ENCODE peak calls at places on chromosomes 1 and 21, in eight cellular contexts. Q is body of pancreas, J is left lung, L is fibroblast of lung, K is GM12865, A is psoas muscle, T is cardiac muscle cell, S is heart right ventricle. C is an unnamed sample.

GRCh38 chr1:23751050-23751814 is 8.0 kb downstream of the ELOA start:
- DNase-seq in Q (peak), J (no peak), L (peak), K (peak), A (no peak), T (peak), S (no peak), C (peak)

GRCh38 chr1:231393668-231394067 is 28.4 kb downstream of the EGLN1 start:
- DNase-seq in Q (no peak), J (no peak), L (no peak), K (no peak), A (no peak), T (peak), S (no peak), C (no peak)

GRCh38 chr1:44225761-44226160 is 12.5 kb downstream of the DMAP1 start:
- DNase-seq in Q (no peak), J (no peak), L (no peak), K (no peak), A (no peak), T (no peak), S (no peak), C (no peak)

GRCh38 chr1:95850798-95851197 is 616.8 kb downstream of the RWDD3 start:
- DNase-seq in Q (no peak), J (no peak), L (no peak), K (no peak), A (no peak), T (peak), S (no peak), C (no peak)

GRCh38 chr21:16587671-16588379 is 858.0 kb downstream of the USP25 start:
- DNase-seq in Q (peak), J (no peak), L (peak), K (no peak), A (no peak), T (no peak), S (no peak), C (no peak)

GRCh38 chr1:245715970-245716369 is 561.2 kb downstream of the KIF26B start:
- DNase-seq in Q (no peak), J (no peak), L (peak), K (no peak), A (no peak), T (no peak), S (no peak), C (no peak)

GRCh38 chr1:183048087-183049085 is 25.2 kb downstream of the LAMC1 start:
- DNase-seq in Q (no peak), J (no peak), L (no peak), K (peak), A (no peak), T (no peak), S (no peak), C (no peak)

GRCh38 chr1:205435904-205436573 is 14.2 kb upstream of the LEMD1 start:
- DNase-seq in Q (no peak), J (no peak), L (no peak), K (no peak), A (no peak), T (peak), S (no peak), C (no peak)

GRCh38 chr1:95572002-95572401 is 338.0 kb downstream of the RWDD3 start:
- DNase-seq in Q (no peak), J (no peak), L (no peak), K (no peak), A (no peak), T (no peak), S (no peak), C (no peak)

GRCh38 chr1:205666372-205667166 is 13.7 kb downstream of the SLC45A3 start:
- DNase-seq in Q (no peak), J (no peak), L (no peak), K (no peak), A (no peak), T (no peak), S (no peak), C (no peak)

GRCh38 chr1:109980324-109981127 is 4.0 kb upstream of the AHCYL1 start:
- DNase-seq in Q (peak), J (no peak), L (no peak), K (peak), A (peak), T (peak), S (peak), C (no peak)

GRCh38 chr1:165144757-165145397 is 211.6 kb downstream of the LMX1A start:
- DNase-seq in Q (peak), J (peak), L (peak), K (peak), A (peak), T (peak), S (no peak), C (peak)

GRCh38 chr1:94690033-94690712 is 130.0 kb upstream of the SLC44A3 start:
- DNase-seq in Q (no peak), J (no peak), L (peak), K (no peak), A (no peak), T (no peak), S (no peak), C (no peak)

GRCh38 chr1:175338447-175339135 is 146.0 kb upstream of the KIAA0040 start:
- DNase-seq in Q (peak), J (no peak), L (no peak), K (peak), A (no peak), T (peak), S (no peak), C (peak)

GRCh38 chr1:22925111-22925510 is 47.6 kb downstream of the LACTBL1 start:
- DNase-seq in Q (no peak), J (no peak), L (no peak), K (no peak), A (peak), T (no peak), S (no peak), C (no peak)

GRCh38 chr1:248710305-248710900 is 7.8 kb upstream of the OR14I1 start:
- DNase-seq in Q (no peak), J (no peak), L (no peak), K (no peak), A (no peak), T (no peak), S (no peak), C (peak)

GRCh38 chr1:50423670-50424000 is 392 bp upstream of the DMRTA2 start:
- DNase-seq in Q (no peak), J (no peak), L (no peak), K (peak), A (no peak), T (no peak), S (no peak), C (peak)

GRCh38 chr1:153345187-153346066 is 3.2 kb downstream of the PGLYRP4 start:
- DNase-seq in Q (no peak), J (no peak), L (no peak), K (peak), A (no peak), T (no peak), S (no peak), C (peak)

GRCh38 chr1:213864007-213864406 is 123.8 kb upstream of the PROX1 start:
- DNase-seq in Q (no peak), J (no peak), L (no peak), K (no peak), A (no peak), T (no peak), S (no peak), C (no peak)

GRCh38 chr1:203528098-203528497 is 34.1 kb downstream of the OPTC start:
- DNase-seq in Q (no peak), J (no peak), L (no peak), K (no peak), A (no peak), T (no peak), S (no peak), C (no peak)

GRCh38 chr1:224454337-224455055 is 19.9 kb upstream of the WDR26 start:
- DNase-seq in Q (peak), J (no peak), L (no peak), K (no peak), A (no peak), T (no peak), S (no peak), C (no peak)

GRCh38 chr1:54403808-54404261 is 2.4 kb downstream of the SSBP3 start:
- DNase-seq in Q (no peak), J (no peak), L (peak), K (no peak), A (peak), T (no peak), S (no peak), C (peak)

GRCh38 chr1:227913969-227914791 is 33.6 kb downstream of the WNT9A start:
- DNase-seq in Q (no peak), J (no peak), L (no peak), K (no peak), A (no peak), T (no peak), S (no peak), C (no peak)

GRCh38 chr1:18166341-18166740 is 58.7 kb downstream of the IGSF21 start:
- DNase-seq in Q (no peak), J (no peak), L (no peak), K (no peak), A (no peak), T (no peak), S (peak), C (no peak)

GRCh38 chr21:27740084-27740483 is 773.2 kb upstream of the ADAMTS5 start:
- DNase-seq in Q (no peak), J (no peak), L (no peak), K (no peak), A (no peak), T (no peak), S (no peak), C (no peak)

GRCh38 chr1:188479146-188479545 is 1650.4 kb downstream of the PLA2G4A start:
- DNase-seq in Q (no peak), J (no peak), L (peak), K (no peak), A (no peak), T (no peak), S (no peak), C (no peak)

GRCh38 chr1:14896381-14897079 is 257.0 kb upstream of the TMEM51 start:
- DNase-seq in Q (no peak), J (no peak), L (peak), K (no peak), A (no peak), T (no peak), S (no peak), C (no peak)

GRCh38 chr1:93629101-93630059 is 52.3 kb downstream of the BCAR3 start:
- DNase-seq in Q (peak), J (no peak), L (peak), K (peak), A (no peak), T (peak), S (no peak), C (peak)

GRCh38 chr1:87046951-87047350 is 132.5 kb downstream of the HS2ST1 start:
- DNase-seq in Q (no peak), J (no peak), L (no peak), K (no peak), A (no peak), T (no peak), S (no peak), C (no peak)

GRCh38 chr1:172895050-172895460 is 155.7 kb downstream of the TNFSF18 start:
- DNase-seq in Q (no peak), J (no peak), L (peak), K (peak), A (no peak), T (peak), S (no peak), C (no peak)

GRCh38 chr1:175183586-175183985 is 9.0 kb downstream of the KIAA0040 start:
- DNase-seq in Q (no peak), J (no peak), L (no peak), K (no peak), A (no peak), T (no peak), S (no peak), C (no peak)

GRCh38 chr1:179314928-179315327 is 21.3 kb downstream of the SOAT1 start:
- DNase-seq in Q (no peak), J (no peak), L (peak), K (no peak), A (no peak), T (no peak), S (no peak), C (no peak)

GRCh38 chr1:208211901-208212843 is 32.0 kb downstream of the PLXNA2 start:
- DNase-seq in Q (no peak), J (no peak), L (no peak), K (no peak), A (no peak), T (no peak), S (no peak), C (no peak)

GRCh38 chr1:105793541-105794146 is 1262.8 kb upstream of the PRMT6 start:
- DNase-seq in Q (peak), J (no peak), L (no peak), K (peak), A (no peak), T (peak), S (no peak), C (peak)

GRCh38 chr1:223135176-223135575 is 7.9 kb downstream of the TLR5 start:
- DNase-seq in Q (no peak), J (peak), L (peak), K (no peak), A (peak), T (no peak), S (peak), C (no peak)

GRCh38 chr1:52404975-52405338 is 555 bp downstream of the PRPF38A start:
- DNase-seq in Q (no peak), J (no peak), L (no peak), K (no peak), A (no peak), T (no peak), S (no peak), C (no peak)

GRCh38 chr1:52403566-52404115 is 582 bp downstream of the ORC1 start:
- DNase-seq in Q (no peak), J (peak), L (peak), K (peak), A (no peak), T (no peak), S (no peak), C (peak)

GRCh38 chr1:52404116-52404974 is at the start of the genes ORC1 and PRPF38A:
- DNase-seq in Q (peak), J (peak), L (peak), K (peak), A (peak), T (peak), S (peak), C (peak)

GRCh38 chr1:52400131-52400530 is 4.1 kb downstream of the ORC1 start:
- DNase-seq in Q (no peak), J (no peak), L (no peak), K (no peak), A (no peak), T (no peak), S (no peak), C (no peak)

GRCh38 chr1:52402860-52403240 is 1.4 kb downstream of the ORC1 start:
- DNase-seq in Q (no peak), J (no peak), L (no peak), K (no peak), A (no peak), T (no peak), S (no peak), C (no peak)
- H3K4me3 ChIP-seq in Q (no peak), J (no peak), L (peak), K (peak), A (no peak), T (no peak), S (no peak), C (peak)

DNA sequence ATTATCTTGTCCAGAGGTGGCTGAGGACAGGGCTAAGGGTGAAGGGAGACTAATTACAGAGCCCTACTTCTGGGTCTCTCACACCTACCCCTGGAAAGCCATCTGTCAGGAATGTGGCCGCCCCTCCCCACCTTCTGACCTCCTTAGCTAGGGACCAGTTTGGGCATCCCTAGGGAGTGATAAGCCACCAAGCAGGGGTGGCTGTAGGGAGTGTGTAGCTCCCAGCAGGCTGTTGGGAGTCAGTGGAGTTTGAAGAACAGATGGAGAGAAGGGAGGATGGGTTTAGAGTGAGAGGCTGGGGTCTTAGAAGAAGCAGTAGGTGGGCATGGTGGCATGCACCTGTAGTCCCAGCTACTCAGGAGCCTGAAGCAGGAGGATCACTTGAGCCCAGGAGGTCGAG is 808 bp upstream of the SERINC2 start:
- DNase-seq in Q (no peak), J (no peak), L (no peak), K (no peak), A (no peak), T (no peak), S (no peak), C (no peak)
- H3K4me3 ChIP-seq in Q (no peak), J (no peak), L (no peak), K (no peak), A (peak), T (no peak), S (no peak), C (no peak)

DNA sequence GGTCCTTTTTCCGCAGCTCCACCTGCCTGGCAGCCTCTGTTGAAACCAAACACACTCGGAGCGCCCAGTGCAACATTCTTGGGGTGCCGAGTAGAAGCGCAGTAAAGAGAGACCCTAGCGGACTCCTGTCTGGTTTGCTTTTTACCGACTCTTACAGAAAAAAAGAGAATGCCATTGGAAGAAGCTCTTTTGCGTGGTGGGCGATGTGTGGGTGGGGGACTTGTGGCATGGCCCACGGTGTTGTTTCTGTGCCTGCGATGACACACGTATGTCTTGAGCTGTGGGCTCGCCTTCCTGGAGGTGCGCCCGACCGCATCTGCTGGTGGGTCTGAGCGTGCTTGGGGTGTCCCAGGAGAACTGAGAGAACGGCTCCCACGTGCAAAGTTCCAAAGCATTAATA is 7.3 kb upstream of the BARHL2 start:
- DNase-seq in Q (no peak), J (no peak), L (no peak), K (no peak), A (no peak), T (no peak), S (no peak), C (no peak)
- H3K4me3 ChIP-seq in Q (no peak), J (no peak), L (no peak), K (no peak), A (no peak), T (peak), S (peak), C (no peak)

GRCh38 chr1:115330480-115331013 is 7.5 kb downstream of the NGF start:
- DNase-seq in Q (no peak), J (no peak), L (peak), K (no peak), A (no peak), T (no peak), S (no peak), C (no peak)
- H3K4me3 ChIP-seq in Q (no peak), J (no peak), L (no peak), K (no peak), A (no peak), T (no peak), S (no peak), C (no peak)

C was measured in NB4.